ENCODE peak calls at places on chromosomes 12 and 14, in nine cellular contexts. C is sigmoid colon; W is ascending aorta; J is Karpas-422; K is fibroblast of lung; R is CD4-positive, alpha-beta memory T cell; B is AG10803; D is tibial nerve; U is tibial artery. Q is an unnamed sample.

GRCh38 chr12:41769810-41770209 is 374.9 kb downstream of the GXYLT1 start:
- DNase-seq in C (no peak), W (no peak), J (no peak), K (no peak), R (no peak), B (no peak), D (no peak), U (no peak), Q (no peak)

GRCh38 chr12:65403188-65403587 is 124.7 kb downstream of the MSRB3 start:
- DNase-seq in C (peak), W (no peak), J (no peak), K (no peak), R (no peak), B (no peak), D (no peak), U (no peak), Q (no peak)

GRCh38 chr12:12294215-12295005 is 27.6 kb upstream of the LRP6 start:
- DNase-seq in C (no peak), W (no peak), J (no peak), K (peak), R (no peak), B (peak), D (no peak), U (no peak), Q (peak)

GRCh38 chr14:63666326-63666725 is 24.7 kb upstream of the WDR89 start:
- DNase-seq in C (no peak), W (no peak), J (no peak), K (no peak), R (no peak), B (no peak), D (no peak), U (no peak), Q (no peak)

GRCh38 chr14:69149461-69150244 is 3.3 kb downstream of the DCAF5 start:
- DNase-seq in C (no peak), W (no peak), J (no peak), K (peak), R (no peak), B (peak), D (no peak), U (no peak), Q (peak)

GRCh38 chr14:65783576-65783975 is 371.0 kb downstream of the FUT8 start:
- DNase-seq in C (no peak), W (no peak), J (no peak), K (peak), R (no peak), B (peak), D (no peak), U (no peak), Q (peak)

GRCh38 chr14:87873741-87874140 is 119.2 kb downstream of the GALC start:
- DNase-seq in C (no peak), W (no peak), J (no peak), K (peak), R (no peak), B (no peak), D (no peak), U (no peak), Q (peak)

GRCh38 chr14:69325646-69326265 is 65.8 kb downstream of the GALNT16 start:
- DNase-seq in C (peak), W (peak), J (peak), K (no peak), R (no peak), B (no peak), D (no peak), U (peak), Q (no peak)

GRCh38 chr14:50469982-50470381 is 62.4 kb downstream of the MAP4K5 start:
- DNase-seq in C (no peak), W (no peak), J (no peak), K (no peak), R (no peak), B (no peak), D (no peak), U (no peak), Q (no peak)

GRCh38 chr12:119179335-119180021 is 747 bp downstream of the HSPB8 start:
- DNase-seq in C (peak), W (no peak), J (no peak), K (peak), R (no peak), B (peak), D (peak), U (no peak), Q (peak)

GRCh38 chr14:73725116-73726024 is 11.2 kb upstream of the PNMA1 start:
- DNase-seq in C (peak), W (peak), J (no peak), K (peak), R (no peak), B (no peak), D (peak), U (peak), Q (peak)

GRCh38 chr12:123995023-123995422 is 22.0 kb downstream of the ZNF664 start:
- DNase-seq in C (no peak), W (no peak), J (no peak), K (peak), R (no peak), B (peak), D (no peak), U (no peak), Q (peak)

DNA sequence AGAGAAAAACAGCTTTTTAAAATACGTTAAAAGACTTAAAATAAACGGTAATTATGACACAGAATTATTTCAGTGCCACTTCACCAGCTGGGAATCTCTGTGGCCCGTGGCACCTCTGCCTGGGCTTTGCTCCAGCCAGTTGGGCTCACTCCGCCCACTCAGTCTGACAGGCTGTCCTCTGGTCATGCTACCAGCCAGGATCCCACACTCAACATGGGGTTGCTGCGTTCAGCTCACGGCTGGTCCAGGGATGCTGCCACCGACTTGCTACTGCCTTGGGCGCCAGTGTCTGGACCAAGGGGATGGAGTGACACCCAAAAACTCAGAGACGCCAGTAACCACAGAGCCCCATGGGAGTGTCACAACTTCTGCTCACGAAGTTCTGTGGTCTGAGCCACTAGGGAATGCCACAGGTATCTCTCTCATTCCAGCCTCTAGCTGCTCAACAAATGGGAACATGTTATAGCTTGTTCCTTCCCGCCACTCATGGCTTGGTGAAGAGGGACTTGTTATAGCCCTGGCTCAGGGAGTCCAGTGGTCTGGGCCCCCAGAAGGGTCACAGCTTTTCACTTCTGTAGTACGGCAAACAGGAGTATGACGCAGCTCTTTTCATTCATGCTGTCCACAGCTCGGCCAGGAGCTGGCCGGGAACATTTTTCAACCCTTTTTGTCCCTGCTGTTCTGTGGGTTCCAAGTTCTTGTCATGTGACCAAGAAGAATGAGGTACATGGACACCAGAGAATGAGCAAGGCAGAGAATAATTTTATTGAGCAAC is 23.4 kb upstream of the ATXN7L3B start:
- DNase-seq in C (no peak), W (no peak), J (no peak), K (no peak), R (no peak), B (no peak), D (no peak), U (no peak), Q (no peak)
- H3K4me3 ChIP-seq in C (no peak), W (no peak), J (no peak), K (no peak), R (no peak), B (no peak), D (no peak), U (no peak), Q (no peak)

DNA sequence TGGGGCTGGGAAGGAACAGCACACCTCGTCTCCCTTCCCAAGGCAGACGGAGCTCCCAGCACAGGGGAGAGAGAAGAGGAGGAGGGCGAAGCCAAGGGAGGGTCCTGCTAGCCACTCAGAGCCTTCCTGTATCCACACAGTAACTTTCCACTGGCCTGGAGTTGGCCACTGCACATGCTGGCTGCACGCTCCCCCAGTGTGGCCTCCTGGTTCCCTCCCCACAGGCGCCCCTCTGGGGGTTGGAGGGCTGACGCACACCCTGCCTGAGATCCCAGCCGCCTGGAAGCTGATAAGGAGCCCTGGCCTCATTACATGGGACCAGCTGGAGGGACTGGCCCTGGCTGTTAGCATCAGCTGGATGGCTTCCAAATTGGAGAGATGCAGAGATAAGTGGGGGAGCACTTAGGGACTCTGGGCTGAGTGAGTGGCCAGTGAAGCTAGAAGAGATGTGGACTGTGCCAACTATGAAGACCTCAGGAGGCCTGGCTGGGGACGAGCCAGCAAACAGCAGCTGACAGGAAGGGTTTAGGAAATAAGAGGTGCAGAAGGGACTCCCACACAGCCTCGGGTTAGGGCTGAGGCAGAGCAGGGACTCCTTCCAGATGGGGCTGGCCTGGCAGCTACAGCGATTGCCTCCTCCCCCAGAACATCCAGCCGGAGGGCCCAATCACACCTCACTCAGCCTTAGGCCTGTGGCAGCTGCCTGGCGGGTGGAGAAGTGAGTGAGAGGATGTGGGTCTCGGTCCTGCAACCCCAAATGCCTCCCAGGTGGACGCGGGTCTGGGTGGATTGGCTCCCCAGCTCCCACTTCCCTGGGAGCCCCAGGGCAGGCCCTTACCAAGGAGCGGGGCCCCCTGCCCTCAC is 26.3 kb upstream of the BCDIN3D start:
- DNase-seq in C (peak), W (peak), J (peak), K (peak), R (no peak), B (peak), D (peak), U (peak), Q (peak)
- H3K4me3 ChIP-seq in C (no peak), W (no peak), J (peak), K (no peak), R (no peak), B (no peak), D (no peak), U (no peak), Q (no peak)

DNA sequence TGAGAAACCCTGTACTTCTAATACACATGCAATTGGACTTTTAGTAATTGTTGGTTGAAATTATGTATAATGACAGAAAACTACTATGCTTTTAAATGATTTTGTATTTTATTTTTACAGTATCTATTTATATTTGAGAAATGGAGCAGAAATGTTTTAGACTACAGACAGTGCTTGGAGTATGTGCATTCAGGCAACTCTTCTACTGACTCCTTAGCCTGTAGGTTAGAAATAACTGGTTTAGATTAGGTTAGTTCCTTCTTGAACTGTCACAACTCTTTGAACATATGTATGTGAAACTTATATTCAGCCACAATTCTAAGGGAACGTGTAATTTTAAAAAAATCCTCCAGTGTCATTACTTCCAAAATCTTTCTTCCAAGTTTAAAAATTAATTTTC is 1.7 kb downstream of the FGFR1OP2 start:
- DNase-seq in C (no peak), W (no peak), J (peak), K (no peak), R (no peak), B (no peak), D (no peak), U (no peak), Q (no peak)
- H3K4me3 ChIP-seq in C (peak), W (peak), J (peak), K (peak), R (peak), B (peak), D (peak), U (peak), Q (peak)

DNA sequence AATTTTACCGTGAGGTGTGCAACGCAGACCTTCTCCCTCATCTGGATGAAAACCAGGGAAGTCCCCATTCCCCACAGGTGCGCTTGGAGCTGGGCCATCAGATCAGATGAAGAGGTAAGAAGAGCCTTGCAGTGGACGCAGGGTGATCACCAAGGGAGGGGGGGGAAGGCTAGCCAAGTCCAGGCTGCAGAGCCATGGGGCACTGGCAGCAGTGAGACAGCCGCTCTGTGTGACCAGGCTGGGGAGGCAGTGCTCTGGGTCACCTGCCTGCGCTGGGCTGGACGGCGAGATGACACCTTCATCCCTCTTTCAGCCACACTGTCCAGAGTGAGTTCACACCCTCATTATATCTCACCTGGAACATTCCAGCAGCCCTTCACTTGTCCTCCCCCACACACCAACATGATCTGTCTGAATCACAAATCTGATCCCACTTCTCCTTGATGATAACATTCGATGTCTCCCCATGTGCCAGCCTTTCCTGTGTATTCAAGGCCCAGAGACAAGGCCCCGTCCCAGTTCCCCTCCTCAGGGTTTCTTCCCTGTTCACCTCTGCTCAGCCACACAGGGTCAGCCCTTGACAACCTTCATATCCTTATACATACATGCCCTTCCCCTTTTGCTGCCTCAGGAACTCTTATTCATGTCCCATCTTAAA is 65.9 kb upstream of the VASH1 start:
- DNase-seq in C (no peak), W (no peak), J (no peak), K (no peak), R (no peak), B (no peak), D (no peak), U (no peak), Q (no peak)
- H3K4me3 ChIP-seq in C (no peak), W (no peak), J (no peak), K (no peak), R (no peak), B (no peak), D (no peak), U (no peak), Q (no peak)

DNA sequence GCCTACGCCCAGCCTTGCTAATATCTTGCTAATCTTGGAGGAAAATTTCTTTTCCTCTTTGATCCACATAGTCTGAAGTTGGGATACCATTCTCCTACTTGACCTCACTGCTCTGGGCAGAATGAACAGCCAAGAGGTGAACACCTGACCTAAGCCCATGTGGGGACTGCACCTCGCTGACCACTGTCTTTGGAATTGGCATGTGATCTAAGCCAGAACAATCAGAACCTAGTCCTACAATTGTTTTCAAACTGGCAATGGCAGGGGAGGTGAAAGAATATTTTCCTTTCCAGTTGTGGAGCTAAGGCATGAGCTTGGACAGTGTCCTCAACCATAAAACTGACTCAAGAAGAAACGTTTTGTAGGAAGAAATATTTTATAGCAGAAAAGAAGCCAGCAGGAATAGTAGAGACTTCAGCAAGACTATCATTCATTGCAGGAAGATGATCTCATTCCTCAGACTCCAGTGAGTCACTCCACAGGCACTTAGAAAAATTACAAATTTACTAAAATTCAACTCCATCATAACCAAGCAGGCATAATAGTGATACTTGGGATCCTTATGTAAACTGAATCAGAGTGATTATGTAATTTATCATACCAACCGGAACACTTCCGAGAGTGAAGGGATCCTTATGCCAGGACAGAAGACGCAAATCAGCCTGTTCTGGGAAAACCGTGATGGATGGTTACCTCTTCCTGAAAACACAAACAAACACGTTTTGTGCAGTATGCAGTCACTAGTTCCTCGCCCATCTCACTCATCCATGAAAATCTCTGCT is 14.7 kb downstream of the PTPRO start:
- DNase-seq in C (no peak), W (no peak), J (no peak), K (peak), R (no peak), B (peak), D (no peak), U (no peak), Q (peak)
- H3K4me3 ChIP-seq in C (no peak), W (no peak), J (no peak), K (no peak), R (no peak), B (no peak), D (no peak), U (no peak), Q (no peak)

GRCh38 chr14:91405241-91405721 is 12.3 kb downstream of the CCDC88C start:
- DNase-seq in C (no peak), W (no peak), J (no peak), K (no peak), R (peak), B (no peak), D (no peak), U (no peak), Q (no peak)
- H3K4me3 ChIP-seq in C (no peak), W (no peak), J (no peak), K (no peak), R (peak), B (no peak), D (no peak), U (no peak), Q (no peak)

DNA sequence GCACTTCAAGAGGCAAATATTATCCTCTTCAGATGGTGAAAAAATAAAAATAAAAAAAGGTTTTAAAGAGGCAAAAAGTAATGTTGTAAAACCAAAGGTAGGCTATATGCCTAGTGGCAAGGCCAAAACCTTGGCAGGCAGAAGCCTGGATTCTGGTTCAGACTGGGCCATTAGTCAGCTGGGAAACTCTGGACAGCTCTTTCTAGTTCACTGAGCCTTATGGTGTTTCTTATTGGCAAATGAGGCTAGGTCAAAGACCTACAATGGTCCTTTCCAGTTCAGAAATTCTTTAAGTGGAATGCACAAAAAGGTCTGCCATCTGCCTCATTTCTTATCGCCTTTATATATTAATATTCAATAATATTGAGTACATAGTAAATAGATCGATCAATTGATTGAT is 44.6 kb downstream of the PTPRB start:
- DNase-seq in C (no peak), W (no peak), J (no peak), K (no peak), R (no peak), B (no peak), D (no peak), U (no peak), Q (no peak)
- H3K4me3 ChIP-seq in C (no peak), W (no peak), J (no peak), K (no peak), R (no peak), B (no peak), D (no peak), U (no peak), Q (no peak)

DNA sequence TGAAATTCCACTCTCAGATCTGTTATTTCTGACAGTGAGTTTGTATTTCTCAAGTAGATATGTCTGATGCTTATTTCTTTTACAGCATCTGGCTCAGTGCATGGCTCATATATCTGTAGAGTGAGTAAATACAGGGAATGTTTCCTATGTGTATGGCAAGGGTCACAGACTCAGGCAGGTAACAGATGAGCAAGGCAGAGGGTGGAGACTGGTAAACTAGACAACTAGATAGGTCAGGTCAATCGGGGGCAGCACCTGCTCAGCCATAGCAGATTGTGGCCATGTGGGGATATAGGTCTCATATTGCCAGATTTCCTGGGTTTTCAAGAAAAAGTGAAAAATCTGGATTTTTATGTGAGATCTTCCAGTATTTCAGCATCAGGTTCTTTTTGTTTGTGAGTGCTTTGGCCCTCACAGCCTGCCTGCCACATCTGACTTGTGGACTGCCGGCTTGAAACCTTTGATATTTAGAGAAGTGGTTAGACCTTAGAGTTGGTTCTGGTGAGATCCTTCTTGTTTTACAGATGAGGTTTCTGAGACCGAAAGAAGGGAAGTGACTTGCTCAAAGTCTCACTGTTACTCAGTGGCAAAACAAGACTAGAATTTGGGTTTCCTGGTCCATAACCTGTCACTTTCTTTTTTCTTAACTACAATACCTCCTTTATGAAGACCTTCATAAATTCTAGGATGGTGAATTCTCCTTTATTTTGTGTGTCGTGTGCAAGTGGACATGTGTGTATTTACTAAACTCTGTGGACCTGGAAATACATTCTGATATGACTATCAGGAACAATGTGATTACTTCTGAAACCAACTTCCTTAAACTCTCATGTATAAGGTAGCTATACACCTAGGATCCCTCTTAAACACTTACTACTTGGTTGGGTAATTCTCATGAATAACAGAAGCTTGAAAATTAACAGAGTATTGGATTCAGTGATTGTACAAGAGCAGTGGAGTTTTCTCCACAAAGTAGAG is 34.4 kb downstream of the PROX2 start:
- DNase-seq in C (no peak), W (no peak), J (no peak), K (no peak), R (peak), B (no peak), D (no peak), U (no peak), Q (no peak)
- H3K4me3 ChIP-seq in C (no peak), W (no peak), J (no peak), K (no peak), R (peak), B (no peak), D (no peak), U (no peak), Q (no peak)

Q was measured in fibroblast of the aortic adventitia.